ENCODE peak calls at places on chromosomes 7 and 10, in four cellular contexts. M is K562, I is GM12878, C is GM12891. D is an unnamed sample.

GRCh38 chr7:139362981-139363380 is 3.3 kb downstream of the LUC7L2 start:
- DNase-seq in M (no peak), I (no peak), C (no peak), D (no peak)

GRCh38 chr7:29812185-29812876 is 6.0 kb downstream of the WIPF3 start:
- DNase-seq in C (no peak), M (no peak), I (no peak), D (no peak)

GRCh38 chr10:45673074-45673628 is 579 bp upstream of the ZFAND4 start:
- DNase-seq in M (no peak), I (no peak), C (no peak), D (no peak)

GRCh38 chr10:102196893-102197292 is 29.2 kb upstream of the ELOVL3 start:
- DNase-seq in C (no peak), M (no peak), I (no peak), D (no peak)

GRCh38 chr10:80501381-80501912 is 36.3 kb upstream of the SH2D4B start:
- DNase-seq in I (no peak), C (no peak), M (no peak), D (no peak)

GRCh38 chr10:126650164-126650563 is 20.3 kb downstream of the C10orf90 start:
- DNase-seq in I (no peak), C (no peak), M (no peak), D (no peak)

GRCh38 chr10:54469587-54470323 is 331.3 kb downstream of the PCDH15 start:
- DNase-seq in M (no peak), I (no peak), C (no peak), D (no peak)

GRCh38 chr7:45259966-45260646 is 102.5 kb downstream of the RAMP3 start:
- DNase-seq in M (peak; percentile 74), I (no peak), C (peak; percentile 67), D (peak; percentile 63)

GRCh38 chr7:108653526-108653925 is 83.9 kb downstream of the DNAJB9 start:
- DNase-seq in M (no peak), C (no peak), I (no peak), D (no peak)

GRCh38 chr10:77943086-77943901 is 16.7 kb upstream of the DLG5 start:
- DNase-seq in I (no peak), M (no peak), C (no peak), D (no peak)

GRCh38 chr7:49714182-49714581 is 59.3 kb upstream of the VWC2 start:
- DNase-seq in I (no peak), M (no peak), C (no peak), D (no peak)

GRCh38 chr10:124091646-124092269 is 1.6 kb downstream of the CHST15 start:
- DNase-seq in M (no peak), I (no peak), C (peak; percentile 39), D (no peak)

GRCh38 chr10:86293323-86293840 is 73.2 kb downstream of the GRID1 start:
- DNase-seq in M (no peak), C (no peak), I (no peak), D (no peak)

GRCh38 chr7:137625197-137625596 is 221.6 kb downstream of the DGKI start:
- DNase-seq in C (no peak), M (peak; percentile 53), I (no peak), D (no peak)

GRCh38 chr10:132039371-132039770 is 26.4 kb upstream of the JAKMIP3 start:
- DNase-seq in C (no peak), I (no peak), M (no peak), D (no peak)

GRCh38 chr7:117322741-117323584 is at the start of gene WNT2:
- DNase-seq in I (no peak), M (no peak), C (no peak), D (no peak)

GRCh38 chr10:10677479-10677878 is 340.2 kb upstream of the CELF2 start:
- DNase-seq in C (no peak), I (peak; percentile 11), M (peak; percentile 12), D (no peak)

GRCh38 chr7:118372530-118372929 is 148.0 kb downstream of the ANKRD7 start:
- DNase-seq in M (peak; percentile 66), C (no peak), I (no peak), D (no peak)

GRCh38 chr7:66423729-66424128 is 205.0 kb upstream of the KCTD7 start:
- DNase-seq in I (no peak), M (no peak), C (no peak), D (no peak)

GRCh38 chr10:130194194-130194990 is 58.2 kb downstream of the GLRX3 start:
- DNase-seq in M (no peak), I (no peak), C (no peak), D (no peak)

GRCh38 chr7:138992052-138992531 is 10.9 kb upstream of the KIAA1549 start:
- DNase-seq in M (no peak), C (no peak), I (no peak), D (no peak)

GRCh38 chr10:121327727-121328126 is 270.5 kb downstream of the FGFR2 start:
- DNase-seq in I (no peak), C (no peak), M (no peak), D (no peak)

DNA sequence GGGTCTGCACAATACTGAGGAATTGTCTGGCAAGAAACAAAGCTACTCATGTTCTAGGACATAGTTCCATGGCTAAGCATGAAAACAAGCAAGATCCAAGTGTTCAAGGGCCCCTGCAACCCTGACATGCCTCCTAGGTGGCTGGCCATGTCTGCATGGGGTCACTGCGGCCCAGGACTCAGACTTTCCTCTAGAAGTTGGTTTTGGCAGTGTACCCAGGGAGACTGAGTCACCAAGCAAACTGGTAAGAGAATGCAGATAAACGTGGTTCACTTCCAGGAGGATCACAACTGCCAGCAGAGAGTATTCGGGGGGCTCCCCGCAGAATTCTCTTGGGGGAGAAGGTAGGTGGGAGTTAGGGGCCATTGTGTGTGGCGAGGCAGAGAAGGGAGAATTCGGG is 7.4 kb upstream of the PFKFB3 start:
- DNase-seq in C (no peak), I (no peak), M (no peak), D (no peak)
- TF ChIP-seq POLR2AphosphoS5 in C (no peak), I (no peak), M (no peak), D (no peak)

GRCh38 chr7:149624419-149625338 is 127.1 kb upstream of the ZNF746 start:
- DNase-seq in M (peak; percentile 99), C (peak; percentile 86), I (peak; percentile 50), D (peak; percentile 78)

GRCh38 chr7:149624006-149624405 is 126.4 kb upstream of the ZNF746 start:
- DNase-seq in C (peak; percentile 30), I (no peak), M (peak; percentile 77), D (peak; percentile 32)

GRCh38 chr7:149621776-149622175 is 124.2 kb upstream of the ZNF746 start:
- DNase-seq in M (peak; percentile 30), C (no peak), I (no peak), D (no peak)

GRCh38 chr7:149622444-149623210 is 125.0 kb upstream of the ZNF746 start:
- DNase-seq in I (no peak), M (no peak), C (no peak), D (no peak)

DNA sequence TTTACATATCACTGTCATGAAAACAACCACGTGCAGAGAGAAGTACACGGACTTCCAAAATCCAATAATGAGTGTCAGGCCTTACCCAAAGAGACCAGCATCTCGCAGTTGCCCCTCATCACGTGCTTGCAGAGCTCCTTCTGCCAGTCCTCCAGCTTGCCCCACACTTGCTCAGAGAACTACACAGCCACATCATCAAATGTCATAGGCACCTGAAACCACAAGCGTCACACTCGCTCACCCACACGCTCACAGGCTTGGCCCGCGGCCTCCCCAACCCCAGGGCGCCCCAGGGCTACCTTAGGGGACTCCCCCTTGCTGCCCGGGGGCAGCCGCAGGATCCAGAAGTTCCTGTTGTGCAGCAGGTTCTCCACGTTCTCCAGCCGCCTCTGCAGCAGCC is 123.4 kb upstream of the ZNF746 start:
- DNase-seq in C (no peak), M (no peak), I (no peak), D (no peak)
- TF ChIP-seq TAF1 in C (no peak), M (no peak), I (no peak), D (no peak)

DNA sequence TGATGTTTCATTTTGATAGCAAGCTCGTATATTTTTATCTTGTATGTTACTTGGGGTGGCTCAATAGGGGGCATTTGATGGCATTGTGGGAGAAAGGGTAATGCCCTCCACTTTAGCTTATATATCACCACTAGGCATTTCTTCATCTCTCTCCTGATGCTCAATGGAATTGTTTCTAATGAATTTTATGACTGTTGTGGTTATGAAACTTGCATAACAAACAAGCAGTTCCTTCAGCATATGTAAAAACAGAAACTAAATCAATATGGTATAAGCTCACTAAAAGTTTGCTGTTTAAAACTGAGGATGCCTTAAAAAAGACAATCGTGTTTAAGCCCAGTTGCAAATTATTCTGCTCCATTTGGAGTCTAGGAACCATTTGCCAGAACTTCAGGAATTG is 75.5 kb downstream of the CDK14 start:
- DNase-seq in C (no peak), I (no peak), M (no peak), D (no peak)
- TF ChIP-seq POLR2A in C (no peak), I (no peak), M (no peak), D (no peak)

DNA sequence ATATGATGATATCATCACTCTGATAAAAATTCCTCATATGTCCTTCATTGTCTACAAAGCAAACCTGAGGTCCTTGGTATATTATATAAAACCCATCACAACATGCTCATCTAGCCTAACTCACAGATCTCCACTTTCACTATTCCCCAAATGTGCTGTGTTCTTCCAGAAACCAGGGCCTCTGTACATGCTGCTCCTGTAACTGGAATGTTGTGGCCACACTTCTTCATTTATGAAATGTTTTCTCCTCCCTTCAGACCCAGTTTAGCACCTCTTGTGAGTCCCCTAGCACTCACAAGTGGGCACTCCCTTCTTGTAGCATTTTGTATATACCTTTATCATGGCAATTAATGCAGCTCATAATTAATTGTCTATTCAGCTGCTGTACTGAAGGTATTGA is 61.9 kb downstream of the AASS start:
- DNase-seq in I (no peak), C (no peak), M (no peak), D (no peak)
- TF ChIP-seq POLR2AphosphoS5 in I (no peak), C (no peak), M (no peak), D (no peak)